ENCODE peak calls at places on chromosomes 1 and 21, in eight cellular contexts. One of them, this sample, is unnamed. For H3K36me3, the result is how much of the 10 kb centered on the place peaks cover.

GRCh38 chr1:160030657-160031367 is 978 bp downstream of the PIGM start:
- DNase-seq in esophagus squamous epithelium: no peak
- DNase-seq in prostate gland: peak
- DNase-seq in CD8-positive, alpha-beta memory T cell: no peak
- DNase-seq in NT2/D1: no peak
- DNase-seq in sigmoid colon: no peak
- DNase-seq in SJSA1: no peak
- DNase-seq in heart right ventricle: no peak
- DNase-seq in this sample: no peak

GRCh38 chr1:117135329-117135728 is 13.8 kb upstream of the TRIM45 start:
- DNase-seq in esophagus squamous epithelium: no peak
- DNase-seq in prostate gland: no peak
- DNase-seq in CD8-positive, alpha-beta memory T cell: no peak
- DNase-seq in NT2/D1: no peak
- DNase-seq in sigmoid colon: no peak
- DNase-seq in SJSA1: no peak
- DNase-seq in heart right ventricle: no peak
- DNase-seq in this sample: no peak

GRCh38 chr1:26539722-26540121 is 10.2 kb downstream of the RPS6KA1 start:
- DNase-seq in esophagus squamous epithelium: no peak
- DNase-seq in prostate gland: no peak
- DNase-seq in CD8-positive, alpha-beta memory T cell: no peak
- DNase-seq in NT2/D1: no peak
- DNase-seq in sigmoid colon: no peak
- DNase-seq in SJSA1: no peak
- DNase-seq in heart right ventricle: no peak
- DNase-seq in this sample: no peak

GRCh38 chr1:46486432-46487015 is 3.1 kb upstream of the DMBX1 start:
- DNase-seq in esophagus squamous epithelium: no peak
- DNase-seq in prostate gland: no peak
- DNase-seq in CD8-positive, alpha-beta memory T cell: no peak
- DNase-seq in NT2/D1: no peak
- DNase-seq in sigmoid colon: no peak
- DNase-seq in SJSA1: no peak
- DNase-seq in heart right ventricle: no peak
- DNase-seq in this sample: no peak

GRCh38 chr1:71339238-71339637 is 258.4 kb upstream of the ZRANB2 start:
- DNase-seq in esophagus squamous epithelium: no peak
- DNase-seq in prostate gland: no peak
- DNase-seq in CD8-positive, alpha-beta memory T cell: no peak
- DNase-seq in NT2/D1: no peak
- DNase-seq in sigmoid colon: no peak
- DNase-seq in SJSA1: no peak
- DNase-seq in heart right ventricle: no peak
- DNase-seq in this sample: no peak

GRCh38 chr1:151713044-151713443 is 3.6 kb downstream of the CELF3 start:
- DNase-seq in esophagus squamous epithelium: no peak
- DNase-seq in prostate gland: no peak
- DNase-seq in CD8-positive, alpha-beta memory T cell: no peak
- DNase-seq in NT2/D1: no peak
- DNase-seq in sigmoid colon: no peak
- DNase-seq in SJSA1: no peak
- DNase-seq in heart right ventricle: no peak
- DNase-seq in this sample: no peak

GRCh38 chr1:203267347-203267846 is 37.9 kb upstream of the BTG2 start:
- DNase-seq in esophagus squamous epithelium: no peak
- DNase-seq in prostate gland: peak
- DNase-seq in CD8-positive, alpha-beta memory T cell: peak
- DNase-seq in NT2/D1: peak
- DNase-seq in sigmoid colon: peak
- DNase-seq in SJSA1: peak
- DNase-seq in heart right ventricle: peak
- DNase-seq in this sample: peak

GRCh38 chr21:35829014-35829525 is 231.3 kb downstream of the SETD4 start:
- DNase-seq in esophagus squamous epithelium: no peak
- DNase-seq in prostate gland: no peak
- DNase-seq in CD8-positive, alpha-beta memory T cell: no peak
- DNase-seq in NT2/D1: no peak
- DNase-seq in sigmoid colon: no peak
- DNase-seq in SJSA1: no peak
- DNase-seq in heart right ventricle: no peak
- DNase-seq in this sample: no peak

GRCh38 chr1:7004181-7004580 is 218.9 kb downstream of the CAMTA1 start:
- DNase-seq in esophagus squamous epithelium: no peak
- DNase-seq in prostate gland: no peak
- DNase-seq in CD8-positive, alpha-beta memory T cell: no peak
- DNase-seq in NT2/D1: no peak
- DNase-seq in sigmoid colon: no peak
- DNase-seq in SJSA1: no peak
- DNase-seq in heart right ventricle: no peak
- DNase-seq in this sample: no peak

GRCh38 chr1:17881761-17882160 is 126.6 kb downstream of the ACTL8 start:
- DNase-seq in esophagus squamous epithelium: no peak
- DNase-seq in prostate gland: no peak
- DNase-seq in CD8-positive, alpha-beta memory T cell: no peak
- DNase-seq in NT2/D1: no peak
- DNase-seq in sigmoid colon: no peak
- DNase-seq in SJSA1: no peak
- DNase-seq in heart right ventricle: no peak
- DNase-seq in this sample: no peak

GRCh38 chr1:161307230-161307768 is 2.5 kb downstream of the MPZ start:
- DNase-seq in esophagus squamous epithelium: no peak
- DNase-seq in prostate gland: no peak
- DNase-seq in CD8-positive, alpha-beta memory T cell: no peak
- DNase-seq in NT2/D1: no peak
- DNase-seq in sigmoid colon: no peak
- DNase-seq in SJSA1: no peak
- DNase-seq in heart right ventricle: peak
- DNase-seq in this sample: no peak

GRCh38 chr1:117818456-117818855 is 111.0 kb downstream of the GDAP2 start:
- DNase-seq in esophagus squamous epithelium: no peak
- DNase-seq in prostate gland: no peak
- DNase-seq in CD8-positive, alpha-beta memory T cell: no peak
- DNase-seq in NT2/D1: no peak
- DNase-seq in sigmoid colon: no peak
- DNase-seq in SJSA1: no peak
- DNase-seq in heart right ventricle: no peak
- DNase-seq in this sample: no peak

DNA sequence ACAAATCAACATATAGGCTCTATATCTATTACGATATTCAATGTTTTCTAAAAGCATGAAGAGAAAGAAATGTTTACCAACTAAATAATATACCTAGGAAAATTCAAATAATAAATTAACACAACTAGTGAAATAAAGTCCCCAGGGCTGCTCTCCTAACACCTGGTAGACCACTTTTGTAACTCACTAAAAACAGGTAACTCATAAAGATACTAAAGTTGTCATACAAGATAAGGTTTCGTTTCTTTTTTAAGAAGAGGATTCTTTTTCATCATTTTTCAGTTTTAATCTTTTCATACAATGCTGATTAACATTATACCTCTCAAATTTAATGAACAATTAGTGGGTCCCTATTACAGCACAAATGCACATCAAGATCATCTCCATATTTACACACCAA is 99.0 kb downstream of the ZZZ3 start:
- DNase-seq in esophagus squamous epithelium: no peak
- DNase-seq in prostate gland: no peak
- DNase-seq in CD8-positive, alpha-beta memory T cell: no peak
- DNase-seq in NT2/D1: no peak
- DNase-seq in sigmoid colon: no peak
- DNase-seq in SJSA1: no peak
- DNase-seq in heart right ventricle: no peak
- DNase-seq in this sample: no peak
- H3K36me3 ChIP-seq in esophagus squamous epithelium: under half
- H3K36me3 ChIP-seq in prostate gland: under half
- H3K36me3 ChIP-seq in CD8-positive, alpha-beta memory T cell: under half
- H3K36me3 ChIP-seq in NT2/D1: under half
- H3K36me3 ChIP-seq in sigmoid colon: under half
- H3K36me3 ChIP-seq in SJSA1: under half
- H3K36me3 ChIP-seq in heart right ventricle: under half
- H3K36me3 ChIP-seq in this sample: under half

GRCh38 chr1:212615092-212615470 is 6.5 kb downstream of the ATF3 start:
- DNase-seq in esophagus squamous epithelium: no peak
- DNase-seq in prostate gland: no peak
- DNase-seq in CD8-positive, alpha-beta memory T cell: no peak
- DNase-seq in NT2/D1: no peak
- DNase-seq in sigmoid colon: no peak
- DNase-seq in SJSA1: no peak
- DNase-seq in heart right ventricle: no peak
- DNase-seq in this sample: no peak
- H3K36me3 ChIP-seq in esophagus squamous epithelium: under half
- H3K36me3 ChIP-seq in prostate gland: under half
- H3K36me3 ChIP-seq in CD8-positive, alpha-beta memory T cell: under half
- H3K36me3 ChIP-seq in NT2/D1: half or more
- H3K36me3 ChIP-seq in sigmoid colon: under half
- H3K36me3 ChIP-seq in SJSA1: half or more
- H3K36me3 ChIP-seq in heart right ventricle: under half
- H3K36me3 ChIP-seq in this sample: under half

GRCh38 chr1:156196445-156196844 is 2.5 kb downstream of the SLC25A44 start:
- DNase-seq in esophagus squamous epithelium: no peak
- DNase-seq in prostate gland: no peak
- DNase-seq in CD8-positive, alpha-beta memory T cell: no peak
- DNase-seq in NT2/D1: no peak
- DNase-seq in sigmoid colon: no peak
- DNase-seq in SJSA1: no peak
- DNase-seq in heart right ventricle: no peak
- DNase-seq in this sample: no peak

GRCh38 chr1:156204686-156205085 is 8.1 kb upstream of the PMF1 start:
- DNase-seq in esophagus squamous epithelium: no peak
- DNase-seq in prostate gland: no peak
- DNase-seq in CD8-positive, alpha-beta memory T cell: no peak
- DNase-seq in NT2/D1: no peak
- DNase-seq in sigmoid colon: peak
- DNase-seq in SJSA1: no peak
- DNase-seq in heart right ventricle: no peak
- DNase-seq in this sample: no peak

GRCh38 chr1:156195853-156196252 is 1.9 kb downstream of the SLC25A44 start:
- DNase-seq in esophagus squamous epithelium: no peak
- DNase-seq in prostate gland: no peak
- DNase-seq in CD8-positive, alpha-beta memory T cell: no peak
- DNase-seq in NT2/D1: no peak
- DNase-seq in sigmoid colon: no peak
- DNase-seq in SJSA1: no peak
- DNase-seq in heart right ventricle: no peak
- DNase-seq in this sample: no peak

GRCh38 chr1:156198831-156199349 is 5.0 kb downstream of the SLC25A44 start:
- DNase-seq in esophagus squamous epithelium: no peak
- DNase-seq in prostate gland: no peak
- DNase-seq in CD8-positive, alpha-beta memory T cell: no peak
- DNase-seq in NT2/D1: no peak
- DNase-seq in sigmoid colon: no peak
- DNase-seq in SJSA1: no peak
- DNase-seq in heart right ventricle: no peak
- DNase-seq in this sample: no peak

GRCh38 chr1:156200062-156200461 is 6.2 kb downstream of the SLC25A44 start:
- DNase-seq in esophagus squamous epithelium: no peak
- DNase-seq in prostate gland: no peak
- DNase-seq in CD8-positive, alpha-beta memory T cell: no peak
- DNase-seq in NT2/D1: no peak
- DNase-seq in sigmoid colon: peak
- DNase-seq in SJSA1: no peak
- DNase-seq in heart right ventricle: no peak
- DNase-seq in this sample: no peak
- H3K36me3 ChIP-seq in esophagus squamous epithelium: under half
- H3K36me3 ChIP-seq in prostate gland: under half
- H3K36me3 ChIP-seq in CD8-positive, alpha-beta memory T cell: under half
- H3K36me3 ChIP-seq in NT2/D1: half or more
- H3K36me3 ChIP-seq in sigmoid colon: under half
- H3K36me3 ChIP-seq in SJSA1: half or more
- H3K36me3 ChIP-seq in heart right ventricle: under half
- H3K36me3 ChIP-seq in this sample: under half

GRCh38 chr1:36258960-36259344 is 34.7 kb downstream of the THRAP3 start:
- DNase-seq in esophagus squamous epithelium: no peak
- DNase-seq in prostate gland: no peak
- DNase-seq in CD8-positive, alpha-beta memory T cell: no peak
- DNase-seq in NT2/D1: no peak
- DNase-seq in sigmoid colon: no peak
- DNase-seq in SJSA1: no peak
- DNase-seq in heart right ventricle: no peak
- DNase-seq in this sample: no peak
- H3K36me3 ChIP-seq in esophagus squamous epithelium: under half
- H3K36me3 ChIP-seq in prostate gland: under half
- H3K36me3 ChIP-seq in CD8-positive, alpha-beta memory T cell: under half
- H3K36me3 ChIP-seq in NT2/D1: half or more
- H3K36me3 ChIP-seq in sigmoid colon: under half
- H3K36me3 ChIP-seq in SJSA1: half or more
- H3K36me3 ChIP-seq in heart right ventricle: under half
- H3K36me3 ChIP-seq in this sample: under half

DNA sequence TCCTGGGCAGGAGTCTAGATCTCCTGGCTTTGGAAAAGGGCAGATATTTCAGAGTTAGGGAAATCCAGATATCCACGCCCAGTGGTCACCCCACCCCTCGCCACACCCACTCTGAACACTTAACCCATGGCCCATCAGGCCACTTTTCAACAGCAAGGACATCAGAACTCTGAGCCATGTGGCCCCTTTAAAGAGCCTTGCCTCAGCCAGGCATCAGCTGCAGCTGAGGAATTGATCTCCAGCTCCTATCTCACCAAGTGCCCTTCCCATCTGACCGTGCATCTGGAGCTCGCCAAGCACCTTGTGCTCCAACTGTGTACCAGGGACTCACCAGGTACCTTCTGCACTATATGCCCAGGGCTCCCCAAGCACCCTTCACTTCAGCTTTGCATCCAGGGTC is 20.2 kb upstream of the SH2D2A start:
- DNase-seq in esophagus squamous epithelium: no peak
- DNase-seq in prostate gland: no peak
- DNase-seq in CD8-positive, alpha-beta memory T cell: no peak
- DNase-seq in NT2/D1: no peak
- DNase-seq in sigmoid colon: no peak
- DNase-seq in SJSA1: no peak
- DNase-seq in heart right ventricle: no peak
- DNase-seq in this sample: no peak
- H3K36me3 ChIP-seq in esophagus squamous epithelium: under half
- H3K36me3 ChIP-seq in prostate gland: under half
- H3K36me3 ChIP-seq in CD8-positive, alpha-beta memory T cell: under half
- H3K36me3 ChIP-seq in NT2/D1: under half
- H3K36me3 ChIP-seq in sigmoid colon: under half
- H3K36me3 ChIP-seq in SJSA1: under half
- H3K36me3 ChIP-seq in heart right ventricle: under half
- H3K36me3 ChIP-seq in this sample: under half

GRCh38 chr1:25245393-25245792 is 1.9 kb downstream of the RSRP1 start:
- DNase-seq in esophagus squamous epithelium: no peak
- DNase-seq in prostate gland: no peak
- DNase-seq in CD8-positive, alpha-beta memory T cell: no peak
- DNase-seq in NT2/D1: no peak
- DNase-seq in sigmoid colon: no peak
- DNase-seq in SJSA1: no peak
- DNase-seq in heart right ventricle: no peak
- DNase-seq in this sample: no peak
- H3K36me3 ChIP-seq in esophagus squamous epithelium: under half
- H3K36me3 ChIP-seq in prostate gland: under half
- H3K36me3 ChIP-seq in CD8-positive, alpha-beta memory T cell: under half
- H3K36me3 ChIP-seq in NT2/D1: half or more
- H3K36me3 ChIP-seq in sigmoid colon: under half
- H3K36me3 ChIP-seq in SJSA1: half or more
- H3K36me3 ChIP-seq in heart right ventricle: under half
- H3K36me3 ChIP-seq in this sample: under half

This sample was measured in gastrocnemius medialis.